ENCODE peak calls at places on chromosomes 12 and 14, in nine cellular contexts. One of them, this sample, is unnamed.

GRCh38 chr14:75307700-75308379 is 29.2 kb downstream of the FOS start:
- DNase-seq in AG04450: no peak
- DNase-seq in T47D: peak; percentile 92
- DNase-seq in epithelial cell of esophagus: peak; percentile 84
- DNase-seq in nucleus accumbens: peak; percentile 76
- DNase-seq in GM03348: peak; percentile 83
- DNase-seq in iPS DF 19.7: no peak
- DNase-seq in pancreas: peak; percentile 77
- DNase-seq in T-helper 1 cell: peak; percentile 65
- DNase-seq in this sample: peak; percentile 83

GRCh38 chr14:51996148-51996746 is 6.9 kb downstream of the RTRAF start:
- DNase-seq in iPS DF 19.7: no peak
- DNase-seq in epithelial cell of esophagus: peak; percentile 56
- DNase-seq in AG04450: no peak
- DNase-seq in GM03348: no peak
- DNase-seq in T47D: peak; percentile 41
- DNase-seq in nucleus accumbens: no peak
- DNase-seq in pancreas: no peak
- DNase-seq in T-helper 1 cell: peak; percentile 32
- DNase-seq in this sample: no peak

GRCh38 chr12:11893998-11894397 is 176.7 kb upstream of the BCL2L14 start:
- DNase-seq in epithelial cell of esophagus: no peak
- DNase-seq in nucleus accumbens: no peak
- DNase-seq in pancreas: no peak
- DNase-seq in iPS DF 19.7: no peak
- DNase-seq in GM03348: no peak
- DNase-seq in AG04450: no peak
- DNase-seq in T47D: no peak
- DNase-seq in T-helper 1 cell: no peak
- DNase-seq in this sample: no peak

GRCh38 chr12:29563636-29564035 is 66.2 kb upstream of the OVCH1 start:
- DNase-seq in AG04450: no peak
- DNase-seq in epithelial cell of esophagus: no peak
- DNase-seq in iPS DF 19.7: no peak
- DNase-seq in T-helper 1 cell: no peak
- DNase-seq in nucleus accumbens: no peak
- DNase-seq in T47D: peak; percentile 14
- DNase-seq in GM03348: no peak
- DNase-seq in pancreas: no peak
- DNase-seq in this sample: no peak

GRCh38 chr12:96070670-96071279 is 35.4 kb upstream of the LTA4H start:
- DNase-seq in pancreas: no peak
- DNase-seq in iPS DF 19.7: no peak
- DNase-seq in T-helper 1 cell: no peak
- DNase-seq in nucleus accumbens: no peak
- DNase-seq in AG04450: no peak
- DNase-seq in T47D: peak; percentile 65
- DNase-seq in GM03348: peak; percentile 41
- DNase-seq in epithelial cell of esophagus: peak; percentile 73
- DNase-seq in this sample: no peak

GRCh38 chr14:105025429-105025828 is 4.5 kb upstream of the CDCA4 start:
- DNase-seq in epithelial cell of esophagus: no peak
- DNase-seq in nucleus accumbens: no peak
- DNase-seq in T-helper 1 cell: no peak
- DNase-seq in GM03348: no peak
- DNase-seq in T47D: no peak
- DNase-seq in iPS DF 19.7: no peak
- DNase-seq in AG04450: no peak
- DNase-seq in pancreas: no peak
- DNase-seq in this sample: no peak

GRCh38 chr12:49349266-49349665 is 2.6 kb downstream of the DNAJC22 start:
- DNase-seq in pancreas: no peak
- DNase-seq in T47D: no peak
- DNase-seq in epithelial cell of esophagus: no peak
- DNase-seq in AG04450: no peak
- DNase-seq in nucleus accumbens: no peak
- DNase-seq in iPS DF 19.7: no peak
- DNase-seq in GM03348: no peak
- DNase-seq in T-helper 1 cell: no peak
- DNase-seq in this sample: no peak

GRCh38 chr14:59925797-59926196 is 5.9 kb downstream of the LRRC9 start:
- DNase-seq in nucleus accumbens: no peak
- DNase-seq in epithelial cell of esophagus: no peak
- DNase-seq in T47D: no peak
- DNase-seq in GM03348: no peak
- DNase-seq in iPS DF 19.7: no peak
- DNase-seq in AG04450: no peak
- DNase-seq in T-helper 1 cell: no peak
- DNase-seq in pancreas: no peak
- DNase-seq in this sample: no peak

GRCh38 chr14:71541973-71542730 is 390.1 kb upstream of the RGS6 start:
- DNase-seq in T47D: no peak
- DNase-seq in iPS DF 19.7: no peak
- DNase-seq in epithelial cell of esophagus: no peak
- DNase-seq in pancreas: no peak
- DNase-seq in nucleus accumbens: no peak
- DNase-seq in AG04450: no peak
- DNase-seq in T-helper 1 cell: no peak
- DNase-seq in GM03348: no peak
- DNase-seq in this sample: no peak

GRCh38 chr12:115384391-115384790 is 700.4 kb upstream of the TBX3 start:
- DNase-seq in iPS DF 19.7: no peak
- DNase-seq in epithelial cell of esophagus: peak; percentile 83
- DNase-seq in AG04450: no peak
- DNase-seq in nucleus accumbens: no peak
- DNase-seq in pancreas: no peak
- DNase-seq in T-helper 1 cell: no peak
- DNase-seq in GM03348: no peak
- DNase-seq in T47D: no peak
- DNase-seq in this sample: no peak

GRCh38 chr12:6089041-6089823 is 35.2 kb downstream of the VWF start:
- DNase-seq in GM03348: no peak
- DNase-seq in T-helper 1 cell: no peak
- DNase-seq in nucleus accumbens: no peak
- DNase-seq in epithelial cell of esophagus: peak; percentile 88
- DNase-seq in pancreas: peak; percentile 14
- DNase-seq in T47D: peak; percentile 66
- DNase-seq in AG04450: no peak
- DNase-seq in iPS DF 19.7: peak; percentile 64
- DNase-seq in this sample: no peak

GRCh38 chr14:93905623-93906022 is 21.5 kb upstream of the FAM181A start:
- DNase-seq in AG04450: no peak
- DNase-seq in nucleus accumbens: no peak
- DNase-seq in epithelial cell of esophagus: no peak
- DNase-seq in iPS DF 19.7: no peak
- DNase-seq in GM03348: no peak
- DNase-seq in T-helper 1 cell: no peak
- DNase-seq in T47D: no peak
- DNase-seq in pancreas: no peak
- DNase-seq in this sample: no peak

GRCh38 chr12:126545411-126545810 is 1480.2 kb downstream of the AACS start:
- DNase-seq in iPS DF 19.7: no peak
- DNase-seq in T47D: no peak
- DNase-seq in GM03348: no peak
- DNase-seq in T-helper 1 cell: no peak
- DNase-seq in pancreas: no peak
- DNase-seq in AG04450: no peak
- DNase-seq in epithelial cell of esophagus: peak; percentile 6
- DNase-seq in nucleus accumbens: no peak
- DNase-seq in this sample: no peak

GRCh38 chr14:59439256-59440015 is 25.7 kb downstream of the GPR135 start:
- DNase-seq in pancreas: no peak
- DNase-seq in nucleus accumbens: no peak
- DNase-seq in iPS DF 19.7: no peak
- DNase-seq in epithelial cell of esophagus: peak; percentile 37
- DNase-seq in AG04450: no peak
- DNase-seq in T47D: no peak
- DNase-seq in GM03348: peak; percentile 39
- DNase-seq in T-helper 1 cell: no peak
- DNase-seq in this sample: no peak

GRCh38 chr14:91158091-91158790 is 44.4 kb downstream of the DGLUCY start:
- DNase-seq in GM03348: no peak
- DNase-seq in epithelial cell of esophagus: peak; percentile 65
- DNase-seq in T-helper 1 cell: no peak
- DNase-seq in iPS DF 19.7: no peak
- DNase-seq in AG04450: no peak
- DNase-seq in T47D: peak; percentile 74
- DNase-seq in nucleus accumbens: no peak
- DNase-seq in pancreas: peak; percentile 63
- DNase-seq in this sample: no peak